ENCODE peak calls at places on chromosomes 6 and 20, in five cellular contexts. B is HepG2, T is HCT116, V is K562, J is GM12878. Z is an unnamed sample.

GRCh38 chr6:121887724-121888123 is 452.3 kb downstream of the GJA1 start:
- DNase-seq in T (no peak), B (no peak), V (no peak), J (no peak), Z (no peak)

GRCh38 chr6:135640048-135640447 is 142.5 kb upstream of the AHI1 start:
- DNase-seq in B (no peak), T (no peak), V (no peak), J (no peak), Z (no peak)

GRCh38 chr20:10924628-10925266 is 250.9 kb upstream of the JAG1 start:
- DNase-seq in T (no peak), J (no peak), B (no peak), V (no peak), Z (no peak)

GRCh38 chr6:166257911-166258318 is 50.3 kb downstream of the PRR18 start:
- DNase-seq in J (no peak), T (no peak), V (no peak), B (no peak), Z (no peak)

GRCh38 chr20:11389188-11389587 is 528.5 kb upstream of the BTBD3 start:
- DNase-seq in T (no peak), B (no peak), V (no peak), J (no peak), Z (no peak)

GRCh38 chr20:45098096-45098773 is 2.7 kb downstream of the KCNS1 start:
- DNase-seq in B (no peak), J (no peak), T (no peak), V (no peak), Z (peak)

GRCh38 chr20:12570371-12570770 is 438.4 kb upstream of the SPTLC3 start:
- DNase-seq in J (no peak), B (peak), T (no peak), V (no peak), Z (peak)

GRCh38 chr6:48765352-48765961 is 654.5 kb upstream of the PTCHD4 start:
- DNase-seq in V (no peak), T (peak), B (peak), J (no peak), Z (peak)

GRCh38 chr6:164108092-164108491 is 693.6 kb downstream of the QKI start:
- DNase-seq in J (no peak), V (no peak), T (no peak), B (no peak), Z (no peak)

GRCh38 chr6:116059713-116060571 is 749 bp downstream of the FRK start:
- DNase-seq in J (peak), V (no peak), T (no peak), B (peak), Z (no peak)

GRCh38 chr20:60930023-60930790 is 321.9 kb upstream of the CDH4 start:
- DNase-seq in J (no peak), B (no peak), T (no peak), V (no peak), Z (no peak)

GRCh38 chr6:136016228-136017225 is 165.0 kb downstream of the PDE7B start:
- DNase-seq in T (no peak), B (no peak), J (no peak), V (no peak), Z (no peak)

GRCh38 chr6:66638099-66638498 is 931.1 kb upstream of the EYS start:
- DNase-seq in J (no peak), T (no peak), B (no peak), V (no peak), Z (no peak)

GRCh38 chr20:41169184-41169690 is 31.9 kb downstream of the PLCG1 start:
- DNase-seq in B (no peak), V (no peak), J (no peak), T (no peak), Z (no peak)

GRCh38 chr6:113128020-113128419 is 729.1 kb upstream of the MARCKS start:
- DNase-seq in J (no peak), V (no peak), B (no peak), T (no peak), Z (no peak)

GRCh38 chr6:155801046-155801445 is 345.4 kb upstream of the NOX3 start:
- DNase-seq in J (no peak), T (no peak), V (no peak), B (no peak), Z (no peak)

GRCh38 chr6:89597372-89597771 is 41.2 kb downstream of the LYRM2 start:
- DNase-seq in B (no peak), T (no peak), J (no peak), V (no peak), Z (no peak)

GRCh38 chr20:15675813-15676484 is 897.3 kb downstream of the KIF16B start:
- DNase-seq in T (no peak), B (no peak), V (no peak), J (no peak), Z (peak)

GRCh38 chr6:143245656-143246055 is 185.0 kb downstream of the AIG1 start:
- DNase-seq in T (no peak), B (no peak), J (no peak), V (peak), Z (no peak)

GRCh38 chr6:143247586-143247985 is 186.9 kb downstream of the AIG1 start:
- DNase-seq in V (no peak), B (no peak), T (no peak), J (no peak), Z (no peak)

GRCh38 chr6:143241110-143241509 is 180.4 kb downstream of the AIG1 start:
- DNase-seq in B (no peak), J (no peak), V (no peak), T (no peak), Z (no peak)

GRCh38 chr6:143248359-143248758 is 187.7 kb downstream of the AIG1 start:
- DNase-seq in T (no peak), V (no peak), B (no peak), J (no peak), Z (no peak)

GRCh38 chr6:143243786-143244185 is 183.1 kb downstream of the AIG1 start:
- DNase-seq in V (no peak), J (no peak), T (no peak), B (no peak), Z (no peak)
- TF ChIP-seq ZBTB33 in V (no peak), J (no peak), T (no peak), B (no peak), Z (no peak)

DNA sequence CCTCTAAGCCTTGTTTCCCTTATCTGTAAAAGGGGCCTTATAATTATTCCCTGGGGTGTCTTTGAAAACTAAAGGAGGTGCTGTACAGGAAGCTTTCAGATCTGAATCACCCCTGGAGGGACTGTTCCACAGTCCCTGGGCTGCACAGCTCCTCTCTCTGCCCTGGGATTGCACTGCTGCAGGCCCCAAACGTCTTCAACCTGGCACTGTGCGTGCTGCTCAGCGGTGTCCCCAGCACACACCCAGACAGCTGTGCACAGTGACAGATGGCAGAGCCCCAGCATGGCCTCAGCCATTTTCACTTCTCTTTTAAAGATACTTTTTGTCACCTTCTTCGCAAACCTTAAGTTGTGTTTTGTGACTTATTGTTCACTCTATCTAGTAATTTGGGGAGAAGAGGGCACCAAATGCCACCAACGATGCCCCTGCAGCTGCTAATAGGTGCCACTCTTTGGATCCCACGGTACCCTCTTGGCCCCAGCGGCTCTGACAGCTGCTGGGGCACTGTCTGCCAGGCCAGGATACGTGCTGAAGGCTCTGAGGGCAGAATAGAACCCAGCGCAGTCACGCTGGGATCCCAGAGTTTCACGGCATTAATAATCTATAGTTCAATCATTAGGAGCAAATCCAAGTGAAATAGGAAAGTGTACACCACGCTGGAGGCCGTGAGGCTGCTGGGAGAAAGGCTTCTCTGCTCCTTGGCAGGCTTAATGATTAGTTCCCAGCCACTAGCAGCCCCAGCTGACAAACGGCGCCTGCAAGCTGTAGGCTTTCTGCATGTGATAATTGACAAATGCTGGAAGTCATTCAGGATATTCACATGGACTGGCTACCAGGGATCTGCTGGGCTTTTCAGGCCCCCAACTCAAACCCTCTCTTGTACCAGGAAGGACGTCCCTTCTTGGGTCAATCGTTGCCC is 50.5 kb upstream of the INSM1 start:
- DNase-seq in J (peak), B (no peak), T (no peak), V (no peak), Z (no peak)
- TF ChIP-seq ZBTB33 in J (no peak), B (no peak), T (no peak), V (no peak), Z (no peak)

DNA sequence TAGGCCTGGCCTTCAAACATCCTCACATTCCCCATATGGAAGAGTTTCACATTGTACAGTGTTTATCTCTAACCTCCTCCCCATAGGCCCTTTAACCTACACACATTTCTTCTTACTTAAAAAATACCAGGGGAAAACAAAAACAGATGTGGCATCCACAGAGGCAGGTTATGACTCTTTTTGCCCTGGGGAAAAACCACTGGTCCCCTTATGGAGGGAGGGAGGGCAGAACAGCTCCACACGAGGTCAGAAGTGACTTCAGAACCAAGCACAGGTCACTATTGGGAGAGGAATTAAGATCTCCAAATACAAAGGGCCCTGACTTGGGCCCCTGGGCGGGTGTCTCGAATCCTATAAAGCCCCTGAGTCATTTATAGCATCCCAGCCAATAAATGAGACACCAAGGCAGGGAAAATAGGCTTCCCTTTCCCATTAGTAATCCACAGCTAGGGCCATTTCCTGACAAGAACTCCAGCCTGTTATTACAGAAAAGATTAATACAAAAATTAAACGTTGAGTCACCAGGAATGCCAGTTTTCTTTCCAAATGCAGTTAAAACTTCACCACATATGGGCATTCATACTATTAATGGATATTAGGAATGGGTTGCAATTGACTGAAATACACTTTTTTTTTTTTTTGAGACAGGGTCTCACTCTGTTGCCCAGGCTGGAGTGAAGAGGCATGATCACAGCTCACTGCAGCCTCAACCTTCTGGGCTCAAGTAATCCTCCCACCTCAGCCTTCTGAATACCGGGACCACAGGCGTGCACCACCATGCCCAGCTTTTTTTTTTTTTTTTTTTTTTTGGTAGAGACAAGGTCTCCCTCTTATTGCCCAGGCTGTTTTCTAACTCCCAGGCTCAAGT is 107.2 kb downstream of the ATP9A start:
- DNase-seq in B (no peak), V (no peak), T (peak), J (no peak), Z (peak)
- TF ChIP-seq ZBTB33 in B (no peak), V (no peak), T (no peak), J (no peak), Z (no peak)

GRCh38 chr20:5670137-5670536 is 80.1 kb upstream of the SHLD1 start:
- DNase-seq in V (no peak), J (no peak), B (no peak), T (no peak), Z (no peak)

GRCh38 chr20:5675103-5676091 is 74.8 kb upstream of the SHLD1 start:
- DNase-seq in J (no peak), V (no peak), T (no peak), B (no peak), Z (no peak)

GRCh38 chr20:5677389-5677788 is 72.8 kb upstream of the SHLD1 start:
- DNase-seq in J (no peak), T (no peak), V (no peak), B (no peak), Z (no peak)

GRCh38 chr20:5670874-5671273 is 79.3 kb upstream of the SHLD1 start:
- DNase-seq in V (no peak), T (no peak), B (no peak), J (no peak), Z (no peak)

GRCh38 chr20:5674176-5674660 is 76.0 kb upstream of the SHLD1 start:
- DNase-seq in J (peak), B (peak), T (peak), V (no peak), Z (no peak)
- TF ChIP-seq ZBTB33 in J (no peak), B (peak), T (no peak), V (no peak), Z (no peak)

GRCh38 chr20:49865559-49865958 is 49.8 kb downstream of the SPATA2 start:
- DNase-seq in T (no peak), V (no peak), J (no peak), B (no peak), Z (no peak)
- TF ChIP-seq ZBTB33 in T (no peak), V (no peak), J (no peak), B (no peak), Z (no peak)

GRCh38 chr6:108294787-108295625 is at the start of gene AFG1L:
- DNase-seq in V (peak), B (peak), J (peak), T (peak), Z (peak)

GRCh38 chr6:108293527-108294296 is 1.1 kb upstream of the AFG1L start:
- DNase-seq in B (no peak), V (no peak), T (no peak), J (no peak), Z (no peak)

GRCh38 chr6:108294297-108294786 is 512 bp upstream of the AFG1L start:
- DNase-seq in J (no peak), B (no peak), T (no peak), V (no peak), Z (peak)

DNA sequence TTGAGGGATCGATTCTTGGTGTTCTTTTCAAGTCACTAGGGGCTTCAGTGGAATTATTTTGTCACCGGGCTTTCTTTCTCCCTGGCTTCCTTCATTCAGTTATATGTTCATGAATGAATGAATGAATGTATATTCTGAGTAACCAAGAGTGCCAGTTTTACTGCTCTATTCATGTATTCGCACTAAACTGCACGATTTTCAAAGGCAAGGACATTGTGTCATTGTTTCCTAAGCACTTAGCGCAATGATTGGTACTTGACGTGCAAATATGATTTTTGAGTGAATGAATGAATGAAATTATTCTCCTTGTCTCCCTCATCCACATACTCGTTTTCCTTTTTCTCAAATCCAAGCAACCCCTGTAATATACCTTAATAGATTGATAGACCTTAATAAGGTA is 822 bp downstream of the AFG1L start:
- DNase-seq in T (no peak), B (no peak), J (no peak), V (no peak), Z (no peak)
- TF ChIP-seq ZBTB33 in T (no peak), B (no peak), J (no peak), V (no peak), Z (no peak)

DNA sequence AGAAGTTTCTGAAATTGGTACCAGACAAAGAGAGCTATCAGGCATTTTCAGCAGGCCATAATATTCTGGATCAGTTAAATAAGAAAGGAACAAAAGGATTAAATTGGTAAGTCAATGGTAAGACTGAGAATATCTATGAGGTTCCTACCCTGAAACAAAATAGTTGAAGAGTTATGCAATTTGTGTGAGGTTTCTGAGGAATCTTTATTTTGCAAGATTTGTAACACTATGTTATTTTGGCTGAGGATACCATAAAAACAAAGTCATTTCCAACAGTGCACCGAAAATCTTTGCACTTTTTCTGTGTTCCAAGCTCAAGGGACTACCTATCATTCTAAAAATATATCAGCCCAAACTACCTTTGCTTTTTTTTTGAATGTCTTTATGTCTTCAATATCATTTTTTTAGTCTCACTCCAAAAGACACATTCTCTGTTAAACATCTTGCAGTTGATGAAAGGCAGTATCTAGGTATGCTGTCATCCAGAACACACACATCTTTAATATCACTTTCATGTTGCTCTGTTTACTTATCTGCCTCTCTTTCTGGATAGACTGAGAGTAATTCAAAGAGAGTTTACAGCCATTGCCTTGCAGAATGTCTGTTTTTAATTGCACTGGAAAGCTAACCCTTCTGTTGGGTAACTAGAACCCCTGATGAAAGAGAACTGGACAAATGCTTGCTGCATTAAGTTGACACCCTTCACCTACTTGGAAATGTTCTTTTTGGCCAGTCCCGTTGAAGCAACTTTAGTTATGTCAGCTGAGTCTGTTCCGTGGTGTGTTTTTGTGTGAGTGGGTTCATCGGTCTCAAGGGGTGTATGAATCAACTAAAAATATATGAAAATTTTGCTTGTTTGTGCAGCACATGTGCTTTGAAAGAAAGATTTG is 383.6 kb upstream of the CITED2 start:
- DNase-seq in V (no peak), B (no peak), T (no peak), J (no peak), Z (no peak)
- TF ChIP-seq ZBTB33 in V (no peak), B (no peak), T (no peak), J (no peak), Z (no peak)

GRCh38 chr20:46363874-46364669 is 42.3 kb downstream of the ELMO2 start:
- DNase-seq in T (peak), B (peak), V (peak), J (peak), Z (peak)
- TF ChIP-seq ZBTB33 in T (no peak), B (peak), V (no peak), J (no peak), Z (no peak)

GRCh38 chr6:111485316-111485715 is 2.3 kb upstream of the REV3L start:
- DNase-seq in T (no peak), B (no peak), J (no peak), V (no peak), Z (no peak)

GRCh38 chr6:111486475-111486874 is 3.5 kb upstream of the REV3L start:
- DNase-seq in T (no peak), V (no peak), B (no peak), J (no peak), Z (no peak)

GRCh38 chr6:111490067-111490466 is 7.0 kb upstream of the REV3L start:
- DNase-seq in J (no peak), B (no peak), T (no peak), V (no peak), Z (no peak)

GRCh38 chr6:111486921-111487320 is 3.9 kb upstream of the REV3L start:
- DNase-seq in V (no peak), B (no peak), T (no peak), J (no peak), Z (no peak)

DNA sequence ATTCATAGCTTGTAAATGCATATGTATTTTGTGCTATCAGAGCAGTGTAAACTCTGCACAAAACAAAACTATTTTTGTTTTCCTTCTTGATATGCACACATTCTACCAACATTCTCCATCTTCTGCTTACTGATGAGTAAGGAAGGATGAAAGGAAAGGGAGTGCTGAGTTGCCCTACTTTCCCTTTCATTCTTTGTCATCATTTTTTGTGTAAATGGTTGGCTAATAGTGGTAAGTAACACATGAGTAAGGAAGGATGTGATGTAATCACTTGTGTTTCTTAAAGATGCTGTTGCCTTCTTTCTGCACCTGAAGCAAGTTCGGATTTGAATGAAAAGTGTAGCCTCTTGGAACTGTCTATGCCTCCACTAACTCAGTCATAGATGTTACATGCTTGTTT is 4.6 kb upstream of the REV3L start:
- DNase-seq in B (no peak), V (no peak), J (peak), T (no peak), Z (no peak)
- TF ChIP-seq ZBTB33 in B (no peak), V (no peak), J (no peak), T (no peak), Z (no peak)

Z was measured in SK-N-SH.